ENCODE peak calls at places on chromosome 10, in four cellular contexts. One of them, this sample, is unnamed.

GRCh38 chr10:74738985-74739567 is 87.3 kb upstream of the KAT6B start:
- DNase-seq in Panc1: no peak
- DNase-seq in SK-N-SH: no peak
- DNase-seq in suprapubic skin: no peak
- DNase-seq in this sample: no peak

GRCh38 chr10:133372507-133372906 is 647 bp downstream of the ECHS1 start:
- DNase-seq in Panc1: no peak
- DNase-seq in SK-N-SH: peak
- DNase-seq in suprapubic skin: no peak
- DNase-seq in this sample: no peak

GRCh38 chr10:97744405-97745035 is 7.6 kb downstream of the ZFYVE27 start:
- DNase-seq in Panc1: no peak
- DNase-seq in SK-N-SH: peak
- DNase-seq in suprapubic skin: no peak
- DNase-seq in this sample: no peak

GRCh38 chr10:11881477-11882417 is 58.6 kb downstream of the PROSER2 start:
- DNase-seq in Panc1: peak
- DNase-seq in SK-N-SH: no peak
- DNase-seq in suprapubic skin: no peak
- DNase-seq in this sample: no peak

GRCh38 chr10:21265622-21266021 is 259.9 kb downstream of the SKIDA1 start:
- DNase-seq in Panc1: no peak
- DNase-seq in SK-N-SH: no peak
- DNase-seq in suprapubic skin: no peak
- DNase-seq in this sample: no peak

GRCh38 chr10:7192041-7192440 is 218.8 kb downstream of the SFMBT2 start:
- DNase-seq in Panc1: no peak
- DNase-seq in SK-N-SH: no peak
- DNase-seq in suprapubic skin: no peak
- DNase-seq in this sample: no peak

GRCh38 chr10:5271526-5271925 is 74.9 kb downstream of the AKR1C4 start:
- DNase-seq in Panc1: no peak
- DNase-seq in SK-N-SH: no peak
- DNase-seq in suprapubic skin: no peak
- DNase-seq in this sample: no peak

GRCh38 chr10:25050402-25050801 is 34.0 kb downstream of the THNSL1 start:
- DNase-seq in Panc1: no peak
- DNase-seq in SK-N-SH: no peak
- DNase-seq in suprapubic skin: no peak
- DNase-seq in this sample: no peak

GRCh38 chr10:116817178-116817577 is 32.1 kb upstream of the ENO4 start:
- DNase-seq in Panc1: no peak
- DNase-seq in SK-N-SH: no peak
- DNase-seq in suprapubic skin: no peak
- DNase-seq in this sample: no peak

GRCh38 chr10:123522702-123523312 is 143.3 kb upstream of the GPR26 start:
- DNase-seq in Panc1: no peak
- DNase-seq in SK-N-SH: no peak
- DNase-seq in suprapubic skin: peak
- DNase-seq in this sample: no peak
- H3K27ac ChIP-seq in Panc1: no peak
- H3K27ac ChIP-seq in SK-N-SH: no peak
- H3K27ac ChIP-seq in suprapubic skin: no peak
- H3K27ac ChIP-seq in this sample: no peak

GRCh38 chr10:86586516-86586915 is 64.9 kb upstream of the WAPL start:
- DNase-seq in Panc1: no peak
- DNase-seq in SK-N-SH: no peak
- DNase-seq in suprapubic skin: no peak
- DNase-seq in this sample: no peak

GRCh38 chr10:86585726-86586048 is 64.1 kb upstream of the WAPL start:
- DNase-seq in Panc1: no peak
- DNase-seq in SK-N-SH: no peak
- DNase-seq in suprapubic skin: no peak
- DNase-seq in this sample: no peak

GRCh38 chr10:86580549-86580886 is 58.9 kb upstream of the WAPL start:
- DNase-seq in Panc1: no peak
- DNase-seq in SK-N-SH: no peak
- DNase-seq in suprapubic skin: no peak
- DNase-seq in this sample: no peak

GRCh38 chr10:86583983-86584382 is 62.4 kb upstream of the WAPL start:
- DNase-seq in Panc1: no peak
- DNase-seq in SK-N-SH: no peak
- DNase-seq in suprapubic skin: no peak
- DNase-seq in this sample: no peak

GRCh38 chr10:86585037-86585725 is 63.6 kb upstream of the WAPL start:
- DNase-seq in Panc1: peak
- DNase-seq in SK-N-SH: peak
- DNase-seq in suprapubic skin: no peak
- DNase-seq in this sample: peak
- TF ChIP-seq POLR2AphosphoS5 in Panc1: no peak
- TF ChIP-seq POLR2AphosphoS5 in SK-N-SH: no peak
- TF ChIP-seq POLR2AphosphoS5 in suprapubic skin: no peak
- TF ChIP-seq POLR2AphosphoS5 in this sample: peak

GRCh38 chr10:79347894-79348639 is 798 bp downstream of the PPIF start:
- DNase-seq in Panc1: no peak
- DNase-seq in SK-N-SH: peak
- DNase-seq in suprapubic skin: peak
- DNase-seq in this sample: peak

GRCh38 chr10:79349072-79349491 is 1.8 kb downstream of the PPIF start:
- DNase-seq in Panc1: no peak
- DNase-seq in SK-N-SH: no peak
- DNase-seq in suprapubic skin: peak
- DNase-seq in this sample: no peak

GRCh38 chr10:79349766-79350406 is 2.6 kb downstream of the PPIF start:
- DNase-seq in Panc1: no peak
- DNase-seq in SK-N-SH: no peak
- DNase-seq in suprapubic skin: peak
- DNase-seq in this sample: no peak

GRCh38 chr10:79347226-79347893 is at the start of gene PPIF:
- DNase-seq in Panc1: peak
- DNase-seq in SK-N-SH: peak
- DNase-seq in suprapubic skin: peak
- DNase-seq in this sample: peak

GRCh38 chr10:79348640-79348988 is 1.3 kb downstream of the PPIF start:
- DNase-seq in Panc1: no peak
- DNase-seq in SK-N-SH: no peak
- DNase-seq in suprapubic skin: peak
- DNase-seq in this sample: no peak
- TF ChIP-seq CTCF in Panc1: no peak
- TF ChIP-seq CTCF in SK-N-SH: no peak
- TF ChIP-seq CTCF in suprapubic skin: no peak
- TF ChIP-seq CTCF in this sample: no peak

DNA sequence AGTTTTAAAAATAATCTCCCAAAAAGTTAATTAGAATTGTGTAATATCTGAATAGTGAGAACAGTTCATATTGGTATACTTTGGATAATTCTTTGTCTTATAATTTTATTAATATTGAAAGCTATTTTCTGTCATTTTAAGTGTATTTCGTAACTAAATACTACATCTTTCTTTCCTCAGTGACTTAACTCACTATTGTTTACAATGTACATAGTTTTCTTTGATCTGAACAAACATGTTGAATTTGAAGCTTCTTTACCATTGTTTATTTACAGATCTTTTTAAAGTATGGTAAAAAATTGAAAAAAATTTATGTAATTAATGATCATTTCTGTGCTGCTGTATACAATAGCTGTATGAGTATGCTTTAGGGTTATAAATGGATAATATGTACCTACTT is 5.1 kb downstream of the PDCD4 start:
- DNase-seq in Panc1: no peak
- DNase-seq in SK-N-SH: no peak
- DNase-seq in suprapubic skin: no peak
- DNase-seq in this sample: no peak
- H3K27ac ChIP-seq in Panc1: no peak
- H3K27ac ChIP-seq in SK-N-SH: no peak
- H3K27ac ChIP-seq in suprapubic skin: no peak
- H3K27ac ChIP-seq in this sample: no peak

This sample was measured in prostate gland.